ENCODE peak calls at places on chromosomes 7 and 10, in six cellular contexts. P is psoas muscle, J is mesothelial cell of epicardium, F is heart right ventricle, N is cardiac fibroblast, V is nephron progenitor cell. X is an unnamed sample.
A peak's percentile ranks its signal among the peaks of the same experiment; 100 is the strongest.

GRCh38 chr7:151809156-151809863 is 67.6 kb downstream of the PRKAG2 start:
- DNase-seq in P (no peak), J (no peak), F (no peak), N (no peak), V (no peak), X (no peak)

GRCh38 chr10:91907914-91908357 is 1.4 kb downstream of the FGFBP3 start:
- DNase-seq in P (peak; percentile 52), J (peak; percentile 25), F (no peak), N (no peak), V (no peak), X (no peak)

GRCh38 chr10:31321396-31321941 is 2.5 kb downstream of the ZEB1 start:
- DNase-seq in P (no peak), J (no peak), F (peak; percentile 4), N (peak; percentile 47), V (no peak), X (no peak)

GRCh38 chr10:67599597-67599996 is 96.4 kb downstream of the CTNNA3 start:
- DNase-seq in P (no peak), J (no peak), F (no peak), N (no peak), V (no peak), X (no peak)

GRCh38 chr10:66828957-66829356 is 96.9 kb upstream of the LRRTM3 start:
- DNase-seq in P (no peak), J (no peak), F (no peak), N (no peak), V (no peak), X (no peak)

GRCh38 chr10:97407211-97407951 is 6.2 kb upstream of the RRP12 start:
- DNase-seq in P (no peak), J (no peak), F (peak; percentile 54), N (peak; percentile 88), V (peak; percentile 53), X (peak; percentile 88)

GRCh38 chr10:5628366-5628765 is 38.0 kb downstream of the ASB13 start:
- DNase-seq in P (no peak), J (no peak), F (no peak), N (peak; percentile 39), V (no peak), X (no peak)

GRCh38 chr7:3153118-3153517 is 109.5 kb upstream of the CARD11 start:
- DNase-seq in P (no peak), J (no peak), F (no peak), N (no peak), V (no peak), X (no peak)

GRCh38 chr7:154912921-154913644 is 89.8 kb downstream of the PAXIP1 start:
- DNase-seq in P (no peak), J (no peak), F (no peak), N (no peak), V (no peak), X (no peak)

GRCh38 chr7:128791968-128792319 is at the start of gene CCDC136:
- DNase-seq in P (no peak), J (no peak), F (no peak), N (no peak), V (no peak), X (peak; percentile 20)

GRCh38 chr10:107649249-107649648 is 484.7 kb upstream of the SORCS1 start:
- DNase-seq in P (no peak), J (no peak), F (no peak), N (no peak), V (no peak), X (no peak)

GRCh38 chr10:86061301-86061873 is 305.2 kb downstream of the GRID1 start:
- DNase-seq in P (no peak), J (no peak), F (no peak), N (no peak), V (no peak), X (no peak)

GRCh38 chr10:72728462-72728861 is 36.5 kb downstream of the MCU start:
- DNase-seq in P (no peak), J (no peak), F (no peak), N (no peak), V (no peak), X (no peak)

GRCh38 chr7:154627571-154628290 is 375.2 kb downstream of the PAXIP1 start:
- DNase-seq in P (no peak), J (no peak), F (no peak), N (no peak), V (no peak), X (no peak)

GRCh38 chr10:122225324-122225723 is 45.8 kb upstream of the BTBD16 start:
- DNase-seq in P (no peak), J (no peak), F (no peak), N (no peak), V (no peak), X (no peak)

GRCh38 chr7:45324683-45325237 is 167.2 kb downstream of the RAMP3 start:
- DNase-seq in P (no peak), J (no peak), F (no peak), N (no peak), V (no peak), X (no peak)

GRCh38 chr10:132532784-132533560 is 4.6 kb upstream of the INPP5A start:
- DNase-seq in P (no peak), J (no peak), F (no peak), N (peak; percentile 82), V (peak; percentile 1), X (peak; percentile 84)

GRCh38 chr10:51683031-51683830 is 16.2 kb downstream of the CSTF2T start:
- DNase-seq in P (no peak), J (no peak), F (no peak), N (peak; percentile 67), V (no peak), X (no peak)

GRCh38 chr7:80548790-80549530 is 37.1 kb upstream of the GNAT3 start:
- DNase-seq in P (no peak), J (no peak), F (no peak), N (peak; percentile 2), V (no peak), X (no peak)

GRCh38 chr10:119597405-119598186 is 832 bp upstream of the TIAL1 start:
- DNase-seq in P (no peak), J (no peak), F (no peak), N (no peak), V (no peak), X (no peak)

GRCh38 chr10:52314007-52314821 is at the start of gene DKK1:
- DNase-seq in P (peak; percentile 78), J (peak; percentile 24), F (peak; percentile 25), N (peak; percentile 88), V (peak; percentile 83), X (peak; percentile 89)

GRCh38 chr10:114623661-114624294 is 34.3 kb downstream of the ABLIM1 start:
- DNase-seq in P (no peak), J (no peak), F (no peak), N (peak; percentile 70), V (no peak), X (peak; percentile 79)

GRCh38 chr7:78197447-78197846 is 398.9 kb downstream of the PHTF2 start:
- DNase-seq in P (no peak), J (no peak), F (no peak), N (peak; percentile 85), V (no peak), X (peak; percentile 31)

GRCh38 chr7:90383879-90384278 is 19.4 kb upstream of the CLDN12 start:
- DNase-seq in P (no peak), J (no peak), F (no peak), N (peak; percentile 83), V (no peak), X (peak; percentile 59)

GRCh38 chr7:4876586-4876985 is 6.9 kb downstream of the RADIL start:
- DNase-seq in P (no peak), J (no peak), F (no peak), N (no peak), V (no peak), X (no peak)

GRCh38 chr10:124298891-124299290 is 119.8 kb downstream of the OAT start:
- DNase-seq in P (peak; percentile 21), J (no peak), F (no peak), N (no peak), V (no peak), X (no peak)

GRCh38 chr7:154874409-154875113 is 128.4 kb downstream of the PAXIP1 start:
- DNase-seq in P (no peak), J (no peak), F (no peak), N (no peak), V (no peak), X (no peak)

GRCh38 chr7:132776105-132776504 is 199.8 kb upstream of the PLXNA4 start:
- DNase-seq in P (no peak), J (no peak), F (no peak), N (no peak), V (no peak), X (no peak)

GRCh38 chr7:112104153-112104552 is 102.0 kb downstream of the DOCK4 start:
- DNase-seq in P (no peak), J (no peak), F (no peak), N (peak; percentile 36), V (no peak), X (no peak)

GRCh38 chr10:119608316-119609155 is 11.8 kb upstream of the TIAL1 start:
- DNase-seq in P (peak; percentile 78), J (no peak), F (peak; percentile 39), N (peak; percentile 46), V (peak; percentile 44), X (peak; percentile 63)

GRCh38 chr7:47636693-47637175 is 54.8 kb upstream of the TNS3 start:
- DNase-seq in P (no peak), J (no peak), F (no peak), N (no peak), V (no peak), X (no peak)

GRCh38 chr10:22453320-22453719 is 108.0 kb downstream of the SPAG6 start:
- DNase-seq in P (no peak), J (no peak), F (no peak), N (no peak), V (no peak), X (no peak)
- TF ChIP-seq CTCF in P (no peak), J (no peak), F (no peak), N (no peak), V (no peak), X (no peak)

DNA sequence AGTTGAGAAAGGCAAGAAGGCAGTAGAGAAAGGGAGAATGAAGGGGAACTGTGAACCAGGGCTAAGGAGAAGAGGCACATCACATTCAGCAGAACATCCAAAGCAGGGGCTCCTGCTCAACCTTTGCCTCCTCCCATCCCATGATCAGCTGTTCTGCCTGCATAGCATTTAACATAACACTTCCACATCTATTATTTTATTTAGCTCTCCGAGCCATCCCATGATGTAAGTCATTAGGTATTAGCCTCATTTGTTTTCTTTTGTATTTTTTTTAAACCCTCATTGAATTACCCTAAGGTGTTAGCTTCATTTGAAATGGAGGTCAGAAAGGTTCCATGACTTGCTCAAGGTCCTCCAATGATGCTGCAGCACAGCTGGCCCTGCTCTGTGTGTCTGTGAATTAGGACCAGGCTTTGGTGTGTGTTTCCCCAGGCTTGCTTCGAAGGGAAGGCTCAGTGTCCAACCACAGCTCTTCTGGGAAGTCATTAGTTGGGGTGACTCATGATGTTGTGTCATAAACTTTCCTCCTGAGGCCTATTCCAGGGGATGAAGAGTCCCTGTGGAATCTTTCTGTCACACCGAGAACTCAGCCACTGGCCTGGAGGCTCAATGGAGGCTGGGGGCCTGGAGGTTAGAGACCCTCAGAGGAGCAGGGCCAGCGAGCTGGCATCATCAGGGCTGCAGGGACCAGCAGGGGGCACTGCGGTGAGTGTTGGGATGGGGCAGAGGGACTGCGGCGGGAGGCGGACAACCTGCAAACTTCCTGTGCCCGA is 16.5 kb downstream of the NPFFR1 start:
- DNase-seq in P (no peak), J (no peak), F (no peak), N (peak; percentile 95), V (peak; percentile 14), X (peak; percentile 97)
- TF ChIP-seq CTCF in P (no peak), J (no peak), F (peak; percentile 21), N (peak; percentile 25), V (no peak), X (no peak)

GRCh38 chr7:101669307-101669706 is 40.2 kb upstream of the MYL10 start:
- DNase-seq in P (no peak), J (no peak), F (no peak), N (peak; percentile 18), V (no peak), X (no peak)
- TF ChIP-seq CTCF in P (peak; percentile 7), J (no peak), F (no peak), N (peak; percentile 48), V (no peak), X (peak; percentile 18)

GRCh38 chr7:30908681-30909080 is 3.0 kb upstream of the AQP1 start:
- DNase-seq in P (no peak), J (no peak), F (no peak), N (no peak), V (peak; percentile 27), X (no peak)
- TF ChIP-seq CTCF in P (no peak), J (no peak), F (no peak), N (peak; percentile 12), V (peak; percentile 34), X (no peak)